ENCODE peak calls at places on chromosome 4, in seven cellular contexts. J is WTC11, X is hepatocyte, V is natural killer cell, R is pancreas, G is heart left ventricle, Z is neural progenitor cell. K is an unnamed sample.
A peak's percentile ranks its signal among the peaks of the same experiment; 100 is the strongest.

GRCh38 chr4:16077786-16078185 is 6.0 kb downstream of the PROM1 start:
- DNase-seq in Z (no peak), X (no peak), G (no peak), R (no peak), J (no peak), V (no peak), K (no peak)

GRCh38 chr4:112531146-112531545 is 15.2 kb upstream of the NEUROG2 start:
- DNase-seq in Z (no peak), X (no peak), J (no peak), R (no peak), V (no peak), G (no peak), K (no peak)

GRCh38 chr4:51840791-51841190 is 2.2 kb upstream of the DCUN1D4 start:
- DNase-seq in R (no peak), V (no peak), G (no peak), J (no peak), Z (no peak), X (no peak), K (no peak)

GRCh38 chr4:35520059-35520458 is 724.3 kb downstream of the ARAP2 start:
- DNase-seq in Z (no peak), G (no peak), R (no peak), J (no peak), X (peak; percentile 21), V (no peak), K (no peak)

GRCh38 chr4:8113611-8114343 is 44.8 kb downstream of the ABLIM2 start:
- DNase-seq in X (no peak), G (no peak), J (no peak), V (no peak), Z (no peak), R (no peak), K (no peak)

GRCh38 chr4:114997596-114997995 is 115.8 kb downstream of the NDST4 start:
- DNase-seq in G (no peak), V (no peak), R (no peak), J (no peak), X (no peak), Z (no peak), K (no peak)

GRCh38 chr4:93983133-93983532 is 154.6 kb downstream of the ATOH1 start:
- DNase-seq in X (no peak), Z (no peak), G (no peak), V (no peak), R (no peak), J (no peak), K (peak; percentile 11)

GRCh38 chr4:3657917-3658913 is 108.0 kb upstream of the ADRA2C start:
- DNase-seq in R (no peak), G (no peak), Z (no peak), X (no peak), V (no peak), J (no peak), K (no peak)

GRCh38 chr4:151674804-151675290 is 86.0 kb downstream of the GATB start:
- DNase-seq in R (peak; percentile 46), Z (peak; percentile 73), G (peak; percentile 74), V (no peak), J (peak; percentile 76), X (peak; percentile 83), K (no peak)

GRCh38 chr4:72997409-72997808 is 72.1 kb downstream of the COX18 start:
- DNase-seq in J (no peak), X (no peak), V (no peak), R (no peak), Z (no peak), G (no peak), K (no peak)

GRCh38 chr4:71231073-71231752 is 107.6 kb upstream of the SLC4A4 start:
- DNase-seq in J (no peak), V (no peak), R (peak; percentile 90), Z (peak; percentile 17), X (peak; percentile 33), G (peak; percentile 95), K (no peak)

GRCh38 chr4:90958256-90958895 is 831.2 kb downstream of the CCSER1 start:
- DNase-seq in Z (no peak), G (no peak), X (peak; percentile 48), J (no peak), R (no peak), V (no peak), K (no peak)

GRCh38 chr4:186840771-186841301 is 117.2 kb upstream of the FAT1 start:
- DNase-seq in X (no peak), Z (no peak), V (no peak), R (no peak), J (no peak), G (no peak), K (no peak)

DNA sequence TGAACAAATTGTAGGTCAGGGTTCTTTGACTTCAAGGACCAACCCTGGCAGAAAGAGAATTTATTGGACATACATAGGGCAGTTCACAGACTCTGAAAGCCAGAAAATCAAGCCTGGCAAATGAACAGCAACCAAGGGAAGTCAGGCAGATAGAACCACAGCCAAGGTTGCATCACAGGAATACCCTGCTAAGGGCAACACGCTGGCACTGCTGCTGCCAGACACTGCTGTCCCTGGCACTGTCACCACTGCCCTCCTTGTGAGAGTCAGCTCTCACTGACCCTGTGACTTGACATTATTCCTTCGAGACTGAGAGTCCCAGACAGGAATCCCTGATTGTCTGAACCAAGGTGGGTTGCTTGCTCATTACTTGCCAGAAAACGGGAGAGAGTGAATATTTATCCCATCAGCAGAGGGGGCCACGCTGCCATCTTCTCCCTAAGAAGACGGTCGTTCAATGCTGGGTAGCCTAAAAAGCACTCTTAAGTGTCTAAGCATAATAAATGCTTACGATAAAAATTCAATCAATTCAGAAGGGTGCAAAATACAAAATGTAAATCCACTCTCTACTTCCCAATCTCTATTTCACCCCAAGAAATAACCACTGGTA is 23.2 kb upstream of the PTTG2 start:
- DNase-seq in X (no peak), G (peak; percentile 88), R (no peak), J (no peak), V (no peak), Z (no peak), K (no peak)
- TF ChIP-seq CTCF in X (no peak), G (no peak), R (no peak), J (no peak), V (no peak), Z (no peak), K (no peak)

GRCh38 chr4:4780634-4781287 is 78.7 kb upstream of the MSX1 start:
- DNase-seq in R (no peak), J (no peak), X (no peak), V (no peak), G (no peak), Z (no peak), K (no peak)
- TF ChIP-seq CTCF in R (no peak), J (no peak), X (peak; percentile 11), V (no peak), G (no peak), Z (no peak), K (no peak)

DNA sequence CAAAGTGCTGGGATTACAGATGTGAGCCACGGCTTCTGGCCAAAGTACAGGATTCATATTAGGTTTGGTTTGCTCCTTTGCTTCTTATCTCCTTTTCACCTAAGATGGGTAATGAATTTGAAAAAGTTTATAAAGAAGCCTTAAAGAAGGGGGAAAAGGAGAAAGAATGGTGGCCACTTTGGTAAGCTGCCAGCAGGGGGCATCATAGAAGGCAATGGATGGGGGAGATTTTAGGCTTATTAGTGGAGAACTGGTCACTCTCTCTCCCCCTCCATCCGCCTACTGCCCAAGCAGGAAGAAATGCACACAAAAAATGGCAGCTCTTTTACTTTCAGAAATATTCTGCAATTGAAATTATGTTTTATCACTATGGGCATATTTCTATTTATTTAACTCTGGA is 32.0 kb downstream of the SPARCL1 start:
- DNase-seq in X (no peak), V (no peak), Z (peak; percentile 30), R (no peak), G (no peak), J (peak; percentile 58), K (peak; percentile 16)
- TF ChIP-seq CTCF in X (peak; percentile 13), V (peak; percentile 49), Z (peak; percentile 71), R (no peak), G (peak; percentile 19), J (peak; percentile 65), K (peak; percentile 37)

GRCh38 chr4:100891808-100892207 is 374.0 kb upstream of the EMCN start:
- DNase-seq in X (no peak), J (no peak), G (no peak), V (no peak), Z (no peak), R (no peak), K (no peak)
- TF ChIP-seq CTCF in X (no peak), J (no peak), G (no peak), V (no peak), Z (no peak), R (no peak), K (no peak)

DNA sequence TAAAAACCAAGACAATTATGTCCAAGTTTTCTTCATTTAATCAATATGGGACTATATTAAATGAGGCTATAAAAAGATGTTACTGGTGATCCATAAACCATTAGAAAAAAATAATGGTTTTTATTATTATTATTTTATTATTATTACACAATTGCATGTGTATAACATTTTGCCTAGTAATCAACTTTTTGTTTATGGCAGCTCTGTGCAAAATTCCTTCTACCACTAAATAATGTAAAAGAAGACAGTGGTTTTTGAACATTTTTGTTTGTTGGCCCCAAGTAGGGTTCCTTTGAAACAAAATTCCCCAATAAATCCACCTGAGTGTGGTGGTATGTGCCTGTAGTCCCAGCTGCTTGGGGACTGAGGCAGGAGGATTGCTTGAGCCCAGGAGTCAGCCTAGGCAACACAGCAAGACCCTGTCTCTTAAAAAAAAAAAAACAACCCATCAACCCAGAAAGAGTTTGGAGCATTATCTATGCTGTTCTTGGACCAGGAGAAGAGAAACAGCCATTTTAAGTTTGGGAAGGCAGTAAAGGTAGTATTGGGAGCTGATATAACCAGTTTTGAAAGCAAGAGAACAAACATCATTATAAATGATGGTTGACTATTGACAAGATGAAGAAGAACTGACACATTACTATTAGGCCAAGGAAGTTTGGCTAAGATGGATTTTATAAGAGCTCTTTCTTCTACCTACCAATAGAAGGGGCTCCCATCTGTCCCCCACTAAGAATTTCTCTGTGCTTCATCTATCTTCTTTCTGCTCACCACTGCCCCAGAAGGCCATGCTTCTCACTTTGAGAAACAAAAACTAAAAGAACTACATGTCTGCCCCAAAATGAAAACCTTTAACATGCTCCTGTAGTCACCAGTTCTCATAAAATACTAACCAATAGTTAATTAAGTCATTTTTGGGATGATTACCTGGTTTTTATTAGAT is 2.2 kb downstream of the TMEM156 start:
- DNase-seq in X (no peak), Z (no peak), R (no peak), G (no peak), J (no peak), V (no peak), K (peak; percentile 33)
- TF ChIP-seq CTCF in X (no peak), Z (no peak), R (no peak), G (no peak), J (no peak), V (no peak), K (no peak)